ENCODE peak calls at places on chromosomes 4 and X, in ten cellular contexts. C, W, D, A, V, F, Y, G, I and L are unnamed samples.

GRCh38 chrX:150482537-150483217 is 85.7 kb upstream of the MTM1 start:
- DNase-seq in C (no peak), W (no peak), D (no peak), A (peak), V (peak), F (peak), Y (peak), G (no peak), I (no peak), L (peak)

GRCh38 chr4:75180790-75181776 is 248.2 kb downstream of the PARM1 start:
- DNase-seq in C (no peak), W (no peak), D (no peak), A (no peak), V (no peak), F (no peak), Y (no peak), G (no peak), I (no peak), L (no peak)

GRCh38 chr4:82138376-82138775 is 235.4 kb downstream of the HNRNPD start:
- DNase-seq in C (no peak), W (no peak), D (no peak), A (no peak), V (no peak), F (peak), Y (no peak), G (no peak), I (no peak), L (no peak)

GRCh38 chrX:70398899-70399298 is 24.2 kb upstream of the GDPD2 start:
- DNase-seq in C (no peak), W (no peak), D (no peak), A (peak), V (no peak), F (peak), Y (no peak), G (no peak), I (no peak), L (peak)

GRCh38 chr4:37890501-37891220 is at the start of gene TBC1D1:
- DNase-seq in C (peak), W (peak), D (no peak), A (peak), V (peak), F (no peak), Y (no peak), G (peak), I (peak), L (peak)

GRCh38 chr4:1349359-1350168 is 2.6 kb downstream of the UVSSA start:
- DNase-seq in C (no peak), W (no peak), D (no peak), A (no peak), V (no peak), F (no peak), Y (no peak), G (no peak), I (no peak), L (no peak)

GRCh38 chr4:77012726-77013125 is 63.1 kb downstream of the CCNI start:
- DNase-seq in C (no peak), W (no peak), D (no peak), A (no peak), V (no peak), F (no peak), Y (no peak), G (no peak), I (no peak), L (no peak)

GRCh38 chr4:135354876-135355275 is 1153.3 kb upstream of the PABPC4L start:
- DNase-seq in C (no peak), W (no peak), D (no peak), A (no peak), V (no peak), F (no peak), Y (no peak), G (no peak), I (no peak), L (no peak)

GRCh38 chrX:2430265-2430825 is 70.4 kb downstream of the DHRSX start:
- DNase-seq in C (no peak), W (no peak), D (no peak), A (no peak), V (no peak), F (peak), Y (no peak), G (no peak), I (no peak), L (no peak)

GRCh38 chrX:124230573-124231300 is 101.7 kb upstream of the TEX13D start:
- DNase-seq in C (no peak), W (no peak), D (no peak), A (no peak), V (no peak), F (no peak), Y (no peak), G (no peak), I (no peak), L (no peak)

GRCh38 chrX:36950495-36951253 is 57.5 kb upstream of the FAM47C start:
- DNase-seq in C (no peak), W (no peak), D (no peak), A (no peak), V (no peak), F (no peak), Y (no peak), G (no peak), I (no peak), L (no peak)

GRCh38 chrX:25015486-25016360 is at the start of gene ARX:
- DNase-seq in C (peak), W (no peak), D (no peak), A (no peak), V (no peak), F (peak), Y (no peak), G (no peak), I (no peak), L (no peak)

GRCh38 chr4:120318447-120318846 is 251.8 kb upstream of the MAD2L1 start:
- DNase-seq in C (no peak), W (no peak), D (no peak), A (no peak), V (no peak), F (no peak), Y (no peak), G (no peak), I (no peak), L (no peak)

GRCh38 chrX:1893758-1894294 is 279.0 kb downstream of the ASMT start:
- DNase-seq in C (no peak), W (no peak), D (no peak), A (no peak), V (no peak), F (no peak), Y (no peak), G (no peak), I (no peak), L (no peak)

GRCh38 chrX:103586659-103587058 is 1.3 kb downstream of the TCEAL4 start:
- DNase-seq in C (no peak), W (no peak), D (no peak), A (no peak), V (no peak), F (no peak), Y (no peak), G (no peak), I (no peak), L (no peak)